ENCODE peak calls at places on chromosomes 3 and 15, in nine cellular contexts. Z, I, X, D, A, P, B, T and N are unnamed samples.

GRCh38 chr3:10941972-10942371 is 50.6 kb upstream of the SLC6A1 start:
- DNase-seq in Z (no peak), I (peak; percentile 12), X (no peak), D (peak; percentile 24), A (peak; percentile 39), P (no peak), B (no peak), T (no peak), N (no peak)

GRCh38 chr3:13569641-13570390 is 20.9 kb downstream of the FBLN2 start:
- DNase-seq in Z (no peak), I (no peak), X (no peak), D (no peak), A (no peak), P (no peak), B (peak; percentile 51), T (no peak), N (no peak)

GRCh38 chr3:117045143-117045542 is 335.6 kb downstream of the TUSC7 start:
- DNase-seq in Z (no peak), I (no peak), X (no peak), D (no peak), A (no peak), P (no peak), B (peak; percentile 30), T (no peak), N (no peak)

GRCh38 chr3:64650710-64651109 is 37.1 kb downstream of the ADAMTS9 start:
- DNase-seq in Z (no peak), I (no peak), X (no peak), D (peak; percentile 34), A (no peak), P (peak; percentile 80), B (no peak), T (no peak), N (no peak)

GRCh38 chr15:35173444-35174118 is 88.5 kb upstream of the NANOGP8 start:
- DNase-seq in Z (no peak), I (no peak), X (no peak), D (peak; percentile 47), A (no peak), P (peak; percentile 19), B (peak; percentile 17), T (no peak), N (no peak)

GRCh38 chr3:69200384-69201068 is 78.1 kb upstream of the LMOD3 start:
- DNase-seq in Z (peak; percentile 17), I (no peak), X (no peak), D (peak; percentile 85), A (peak; percentile 45), P (peak; percentile 87), B (peak; percentile 48), T (peak; percentile 70), N (peak; percentile 93)

GRCh38 chr3:155963557-155963956 is 93.1 kb downstream of the GMPS start:
- DNase-seq in Z (no peak), I (no peak), X (no peak), D (peak; percentile 66), A (no peak), P (no peak), B (no peak), T (no peak), N (no peak)

GRCh38 chr3:48930590-48930989 is 11.9 kb downstream of the ARIH2 start:
- DNase-seq in Z (no peak), I (no peak), X (no peak), D (no peak), A (no peak), P (no peak), B (no peak), T (no peak), N (no peak)

GRCh38 chr15:76163429-76164020 is 103.7 kb downstream of the TMEM266 start:
- DNase-seq in Z (no peak), I (no peak), X (no peak), D (peak; percentile 89), A (no peak), P (peak; percentile 95), B (peak; percentile 89), T (no peak), N (no peak)

GRCh38 chr3:47440131-47440530 is 35.6 kb downstream of the SCAP start:
- DNase-seq in Z (no peak), I (no peak), X (no peak), D (peak; percentile 36), A (no peak), P (peak; percentile 41), B (no peak), T (no peak), N (no peak)

GRCh38 chr15:43749690-43750345 is 3.6 kb downstream of the PDIA3 start:
- DNase-seq in Z (no peak), I (no peak), X (no peak), D (no peak), A (peak; percentile 30), P (peak; percentile 57), B (no peak), T (peak; percentile 60), N (no peak)

GRCh38 chr15:83372434-83372873 is 74.7 kb upstream of the SH3GL3 start:
- DNase-seq in Z (no peak), I (no peak), X (no peak), D (peak; percentile 17), A (no peak), P (peak; percentile 24), B (no peak), T (no peak), N (no peak)